ENCODE peak calls at places on chromosomes 4 and X, in eight cellular contexts. S is stomach; F is NCI-H510A treated with DMSO at 0.1 percent for 48 hours; R is lower leg skin; U is SHP77 treated with DMSO at 0.1 percent for 48 hours; Z is activated CD8-positive, alpha-beta memory T cell treated with anti-CD3 and anti-CD28 coated beads for 1 hour; D is NCI-H1105; E is left ventricle myocardium inferior. T is an unnamed sample.

GRCh38 chr4:94532016-94532789 is 80.5 kb downstream of the PDLIM5 start:
- DNase-seq in S (no peak), F (no peak), R (no peak), U (no peak), Z (no peak), D (no peak), E (no peak), T (no peak)

GRCh38 chrX:635428-636192 is 5.0 kb downstream of the SHOX start:
- DNase-seq in S (no peak), F (no peak), R (no peak), U (no peak), Z (no peak), D (no peak), E (no peak), T (no peak)

GRCh38 chr4:135508006-135508714 is 1306.6 kb upstream of the PABPC4L start:
- DNase-seq in S (no peak), F (no peak), R (no peak), U (no peak), Z (no peak), D (no peak), E (no peak), T (no peak)

GRCh38 chr4:147940144-147940543 is 208.3 kb downstream of the ARHGAP10 start:
- DNase-seq in S (no peak), F (no peak), R (no peak), U (no peak), Z (no peak), D (no peak), E (no peak), T (no peak)

GRCh38 chrX:9770319-9770718 is 4.7 kb upstream of the GPR143 start:
- DNase-seq in S (no peak), F (no peak), R (no peak), U (no peak), Z (no peak), D (no peak), E (no peak), T (no peak)

GRCh38 chrX:45623266-45623665 is 422.6 kb upstream of the DIPK2B start:
- DNase-seq in S (no peak), F (no peak), R (no peak), U (no peak), Z (no peak), D (no peak), E (no peak), T (no peak)

GRCh38 chrX:57132046-57132445 is 5.2 kb downstream of the SPIN2A start:
- DNase-seq in S (no peak), F (no peak), R (no peak), U (no peak), Z (no peak), D (no peak), E (no peak), T (no peak)

GRCh38 chrX:134948333-134949241 is 42.2 kb upstream of the SMIM10 start:
- DNase-seq in S (no peak), F (no peak), R (no peak), U (no peak), Z (no peak), D (no peak), E (peak), T (no peak)

GRCh38 chr4:84050014-84050413 is 449.1 kb downstream of the NKX6-1 start:
- DNase-seq in S (no peak), F (no peak), R (no peak), U (no peak), Z (no peak), D (no peak), E (no peak), T (peak)

GRCh38 chrX:144275403-144275802 is 391.5 kb downstream of the UBE2NL start:
- DNase-seq in S (no peak), F (no peak), R (no peak), U (peak), Z (no peak), D (peak), E (no peak), T (peak)

GRCh38 chrX:120023259-120023658 is 54.2 kb downstream of the RHOXF2B start:
- DNase-seq in S (no peak), F (no peak), R (no peak), U (no peak), Z (no peak), D (peak), E (no peak), T (no peak)